ENCODE peak calls at places on chromosomes 7 and 10, in four cellular contexts. Q is brain microvascular endothelial cell, X is adrenal gland, U is lower leg skin. M is an unnamed sample.

GRCh38 chr7:73621168-73622063 is 2.9 kb downstream of the MLXIPL start:
- DNase-seq in Q (no peak), X (no peak), U (no peak), M (no peak)

GRCh38 chr7:150732786-150733733 is 4.2 kb upstream of the GIMAP5 start:
- DNase-seq in Q (no peak), X (no peak), U (no peak), M (no peak)

GRCh38 chr7:4123823-4124222 is 558.3 kb upstream of the FOXK1 start:
- DNase-seq in Q (no peak), X (no peak), U (no peak), M (no peak)

GRCh38 chr10:111076682-111077661 is at the start of gene ADRA2A:
- DNase-seq in Q (peak), X (no peak), U (no peak), M (peak)

GRCh38 chr7:123070702-123071286 is 75.3 kb upstream of the TAS2R16 start:
- DNase-seq in Q (peak), X (no peak), U (no peak), M (peak)

GRCh38 chr10:126913316-126913715 is 8.1 kb downstream of the DOCK1 start:
- DNase-seq in Q (no peak), X (no peak), U (no peak), M (no peak)

GRCh38 chr7:121515651-121516401 is 119.7 kb upstream of the FAM3C start:
- DNase-seq in Q (no peak), X (no peak), U (no peak), M (no peak)

GRCh38 chr7:108124820-108125219 is 5.3 kb downstream of the LAMB4 start:
- DNase-seq in Q (no peak), X (no peak), U (no peak), M (peak)

GRCh38 chr7:149854611-149855367 is 16.6 kb downstream of the ZNF862 start:
- DNase-seq in Q (peak), X (peak), U (no peak), M (peak)

GRCh38 chr10:87547734-87548311 is 43.1 kb downstream of the MINPP1 start:
- DNase-seq in Q (peak), X (no peak), U (no peak), M (peak)

GRCh38 chr7:9488555-9488954 is 1055.1 kb downstream of the NXPH1 start:
- DNase-seq in Q (peak), X (no peak), U (no peak), M (peak)

GRCh38 chr7:141537906-141538305 is 13.3 kb upstream of the AGK start:
- DNase-seq in Q (no peak), X (no peak), U (no peak), M (no peak)

GRCh38 chr7:47809387-47809786 is 138.9 kb downstream of the PKD1L1 start:
- DNase-seq in Q (no peak), X (peak), U (no peak), M (no peak)

GRCh38 chr7:87853237-87853864 is 22.8 kb downstream of the SLC25A40 start:
- DNase-seq in Q (no peak), X (no peak), U (no peak), M (peak)

GRCh38 chr7:90772410-90772809 is 176.3 kb downstream of the CDK14 start:
- DNase-seq in Q (no peak), X (no peak), U (no peak), M (no peak)

GRCh38 chr10:62620491-62620890 is 184.0 kb upstream of the ADO start:
- DNase-seq in Q (no peak), X (no peak), U (no peak), M (no peak)

GRCh38 chr10:132508497-132509443 is 28.8 kb upstream of the INPP5A start:
- DNase-seq in Q (no peak), X (peak), U (no peak), M (no peak)

GRCh38 chr7:37921340-37921805 is 933 bp downstream of the EPDR1 start:
- DNase-seq in Q (peak), X (peak), U (no peak), M (no peak)

GRCh38 chr7:12475362-12476063 is 71.8 kb upstream of the VWDE start:
- DNase-seq in Q (peak), X (no peak), U (no peak), M (peak)

GRCh38 chr7:79529896-79530235 is 76.4 kb upstream of the MAGI2 start:
- DNase-seq in Q (no peak), X (no peak), U (no peak), M (no peak)

GRCh38 chr7:100435401-100436304 is 644 bp downstream of the PPP1R35 start:
- DNase-seq in Q (no peak), X (no peak), U (no peak), M (peak)

GRCh38 chr10:1242975-1243374 is 186.8 kb downstream of the WDR37 start:
- DNase-seq in Q (no peak), X (no peak), U (no peak), M (no peak)

GRCh38 chr10:99172950-99173349 is 62.7 kb downstream of the HPSE2 start:
- DNase-seq in Q (no peak), X (no peak), U (no peak), M (no peak)

GRCh38 chr10:65565246-65565645 is 1360.6 kb upstream of the LRRTM3 start:
- DNase-seq in Q (no peak), X (no peak), U (no peak), M (no peak)

GRCh38 chr10:111968624-111969023 is 214.9 kb downstream of the GPAM start:
- DNase-seq in Q (no peak), X (no peak), U (no peak), M (no peak)

GRCh38 chr7:149787428-149788299 is 14.3 kb upstream of the ZNF467 start:
- DNase-seq in Q (no peak), X (no peak), U (no peak), M (no peak)

GRCh38 chr10:90862908-90863514 is 5.2 kb upstream of the HTR7 start:
- DNase-seq in Q (peak), X (no peak), U (no peak), M (peak)

GRCh38 chr7:128742206-128742605 is 3.0 kb downstream of the CALU start:
- DNase-seq in Q (no peak), X (no peak), U (no peak), M (peak)

GRCh38 chr7:101917566-101917965 is 100.1 kb downstream of the CUX1 start:
- DNase-seq in Q (no peak), X (no peak), U (no peak), M (no peak)

GRCh38 chr7:44638611-44639557 is 32.5 kb downstream of the OGDH start:
- DNase-seq in Q (peak), X (peak), U (peak), M (peak)

GRCh38 chr10:79448732-79449049 is 3.3 kb upstream of the ZCCHC24 start:
- DNase-seq in Q (no peak), X (no peak), U (no peak), M (no peak)

GRCh38 chr10:23999445-23999844 is 209.5 kb upstream of the KIAA1217 start:
- DNase-seq in Q (no peak), X (no peak), U (no peak), M (no peak)

GRCh38 chr10:70715853-70716795 is 43.8 kb downstream of the ADAMTS14 start:
- DNase-seq in Q (peak), X (peak), U (no peak), M (peak)

GRCh38 chr7:151313857-151314256 is 27.8 kb upstream of the NUB1 start:
- DNase-seq in Q (peak), X (peak), U (peak), M (peak)

DNA sequence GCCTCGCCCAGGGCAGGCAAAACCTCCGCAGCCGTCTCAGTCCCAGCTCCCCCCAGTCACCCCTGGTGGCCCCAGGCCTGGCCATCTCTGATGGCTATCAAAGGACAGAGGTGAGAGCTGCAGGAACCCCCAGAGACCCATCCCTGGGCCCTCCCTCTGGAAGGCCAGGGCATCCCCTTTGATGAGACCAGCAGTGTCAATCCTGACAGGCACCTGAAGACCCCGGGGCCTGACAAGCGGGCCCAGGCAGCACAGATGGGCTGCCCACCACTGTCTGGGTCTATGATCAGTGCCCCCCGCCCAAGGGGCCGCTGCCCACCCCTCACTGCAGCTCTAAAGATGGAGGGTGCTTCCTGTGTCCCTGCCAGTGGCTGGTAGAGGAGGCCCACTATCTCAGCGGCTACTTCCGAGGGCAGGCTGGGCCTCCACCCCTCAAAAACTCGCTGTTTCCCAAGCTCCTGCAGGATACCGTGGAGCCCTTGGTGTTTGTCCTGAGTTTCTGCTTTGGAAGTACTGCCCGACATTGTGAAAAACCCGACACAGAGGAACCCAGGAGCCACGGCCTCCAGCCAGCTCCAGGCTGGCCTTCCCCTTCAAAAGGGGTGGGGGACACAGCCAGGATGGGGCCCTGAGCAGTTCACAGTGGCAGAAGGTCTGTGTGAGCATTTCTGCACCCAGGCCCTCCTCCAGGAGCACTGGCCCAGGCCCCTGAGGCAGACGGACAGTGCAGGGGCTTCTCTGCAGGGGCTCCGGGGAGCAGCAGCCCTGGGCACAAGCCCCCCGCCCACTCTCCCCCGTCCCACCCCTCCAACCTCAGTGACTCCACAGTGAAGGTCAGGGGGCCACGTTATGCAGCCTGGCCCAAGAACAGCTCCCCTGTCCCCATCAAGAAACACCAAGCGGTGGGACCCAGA is 99.2 kb downstream of the PDGFA start:
- DNase-seq in Q (no peak), X (no peak), U (no peak), M (no peak)
- H3K4me3 ChIP-seq in Q (no peak), X (no peak), U (no peak), M (no peak)

DNA sequence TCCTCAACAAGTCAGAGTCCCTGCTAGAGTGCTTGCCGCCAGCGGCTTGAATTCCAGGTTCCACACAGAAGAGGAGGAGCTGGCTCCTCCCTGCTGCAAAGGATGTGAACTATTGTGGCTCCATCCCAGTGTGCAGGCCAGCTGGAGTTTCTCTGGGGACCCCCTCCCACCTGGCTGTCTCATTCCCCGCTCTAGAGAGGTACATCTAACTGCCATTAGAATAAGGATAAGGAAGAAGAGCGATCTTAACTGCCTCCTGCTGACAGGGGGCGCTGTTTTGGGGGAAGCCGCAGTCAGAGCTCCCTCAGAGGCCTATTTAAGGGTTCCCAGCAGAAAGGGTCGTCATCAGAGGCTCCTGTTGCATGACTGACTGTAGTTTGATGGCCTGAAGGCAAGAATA is 40.8 kb upstream of the HECW1 start:
- DNase-seq in Q (no peak), X (no peak), U (no peak), M (peak)
- TF ChIP-seq CTCF in Q (peak), X (no peak), U (no peak), M (peak)

GRCh38 chr10:43176271-43176670 is 38.0 kb downstream of the CSGALNACT2 start:
- DNase-seq in Q (no peak), X (no peak), U (no peak), M (no peak)
- H3K4me3 ChIP-seq in Q (no peak), X (no peak), U (no peak), M (no peak)

GRCh38 chr10:92418221-92418620 is 127.3 kb downstream of the MARCHF5 start:
- DNase-seq in Q (no peak), X (no peak), U (no peak), M (no peak)
- TF ChIP-seq CTCF in Q (no peak), X (no peak), U (no peak), M (no peak)

GRCh38 chr10:4663162-4663992 is 162.6 kb upstream of the AKR1E2 start:
- DNase-seq in Q (peak), X (peak), U (peak), M (peak)
- H3K4me3 ChIP-seq in Q (no peak), X (no peak), U (no peak), M (no peak)

GRCh38 chr7:68692511-68692910 is 905.8 kb upstream of the AUTS2 start:
- DNase-seq in Q (no peak), X (no peak), U (no peak), M (no peak)
- TF ChIP-seq CTCF in Q (no peak), X (no peak), U (no peak), M (no peak)

GRCh38 chr7:78427209-78427608 is 628.6 kb downstream of the PHTF2 start:
- DNase-seq in Q (no peak), X (no peak), U (no peak), M (no peak)
- H3K4me3 ChIP-seq in Q (no peak), X (no peak), U (no peak), M (no peak)

M was measured in fibroblast of pulmonary artery.